ENCODE peak calls at places on chromosome X, in eight cellular contexts. L is GM20000; Q is transverse colon; M is HS-5; C is left kidney; X is B cell; A is activated CD8-positive, alpha-beta T cell treated with anti-CD3 and anti-CD28 coated beads for 36 hours; E is AG08396. B is an unnamed sample.
A peak's percentile ranks its signal among the peaks of the same experiment; 100 is the strongest.

GRCh38 chrX:97907791-97908190 is 1024.1 kb downstream of the RPA4 start:
- DNase-seq in X (no peak), C (no peak), M (no peak), Q (no peak), A (no peak), L (no peak), E (no peak), B (no peak)

GRCh38 chrX:116239944-116240391 is 69.4 kb downstream of the AGTR2 start:
- DNase-seq in X (no peak), E (no peak), C (no peak), L (no peak), A (no peak), Q (no peak), M (no peak), B (no peak)

GRCh38 chrX:275476-275966 is 5.7 kb upstream of the PLCXD1 start:
- DNase-seq in M (no peak), X (no peak), Q (no peak), C (no peak), E (no peak), L (no peak), A (no peak), B (no peak)

GRCh38 chrX:75623535-75623934 is 100.7 kb upstream of the ZDHHC15 start:
- DNase-seq in A (peak; percentile 3), M (no peak), C (peak; percentile 4), E (no peak), L (no peak), Q (no peak), X (no peak), B (no peak)

GRCh38 chrX:31092476-31092875 is 20.6 kb upstream of the FTHL17 start:
- DNase-seq in M (no peak), X (no peak), A (no peak), Q (no peak), C (no peak), E (no peak), L (no peak), B (no peak)

GRCh38 chrX:22338740-22339139 is 66.0 kb downstream of the CBLL2 start:
- DNase-seq in C (no peak), E (no peak), L (no peak), Q (no peak), X (no peak), A (no peak), M (no peak), B (no peak)

GRCh38 chrX:499870-500364 is 113.2 kb upstream of the PPP2R3B start:
- DNase-seq in A (no peak), Q (no peak), C (no peak), E (no peak), L (no peak), X (no peak), M (no peak), B (no peak)

GRCh38 chrX:30653415-30654131 is at the start of gene GK:
- DNase-seq in A (peak; percentile 28), C (peak; percentile 19), M (no peak), Q (peak; percentile 19), E (peak; percentile 11), L (peak; percentile 12), X (peak; percentile 21), B (no peak)

GRCh38 chrX:131792356-131792749 is 230.7 kb upstream of the STK26 start:
- DNase-seq in A (no peak), M (no peak), Q (peak; percentile 94), L (no peak), C (no peak), X (peak; percentile 49), E (peak; percentile 65), B (no peak)

GRCh38 chrX:134423606-134424005 is 36.4 kb upstream of the HPRT1 start:
- DNase-seq in X (no peak), Q (no peak), L (no peak), M (peak; percentile 2), E (peak; percentile 7), A (no peak), C (peak; percentile 35), B (no peak)

GRCh38 chrX:107552976-107553375 is 75.3 kb upstream of the PRPS1 start:
- DNase-seq in M (no peak), C (no peak), L (no peak), E (no peak), Q (no peak), A (no peak), X (no peak), B (no peak)

GRCh38 chrX:31331045-31331444 is 259.2 kb upstream of the FTHL17 start:
- DNase-seq in M (no peak), A (no peak), L (no peak), X (no peak), E (no peak), Q (no peak), C (no peak), B (no peak)

GRCh38 chrX:48835524-48836329 is at the start of gene PCSK1N:
- DNase-seq in C (peak; percentile 96), E (no peak), X (no peak), M (no peak), Q (no peak), L (peak; percentile 9), A (peak; percentile 36), B (no peak)

GRCh38 chrX:129193357-129193756 is 329.9 kb downstream of the SMARCA1 start:
- DNase-seq in C (peak; percentile 1), Q (peak; percentile 33), M (no peak), E (no peak), A (no peak), L (no peak), X (no peak), B (no peak)

GRCh38 chrX:48800574-48801280 is 1.1 kb upstream of the HDAC6 start:
- DNase-seq in M (no peak), X (no peak), L (no peak), E (no peak), A (no peak), Q (no peak), C (peak; percentile 17), B (no peak)

GRCh38 chrX:29071525-29071924 is 484.3 kb downstream of the IL1RAPL1 start:
- DNase-seq in Q (no peak), A (no peak), M (peak; percentile 37), E (peak; percentile 3), C (no peak), X (no peak), L (no peak), B (peak; percentile 12)

GRCh38 chrX:48958635-48959094 is 1.3 kb upstream of the OTUD5 start:
- DNase-seq in X (no peak), L (no peak), Q (peak; percentile 47), E (peak; percentile 30), M (peak; percentile 5), A (peak; percentile 22), C (no peak), B (peak; percentile 28)

GRCh38 chrX:39755152-39756032 is 342.4 kb downstream of the BCOR start:
- DNase-seq in M (peak; percentile 60), A (no peak), Q (peak; percentile 83), X (no peak), L (no peak), E (peak; percentile 80), C (peak; percentile 92), B (peak; percentile 67)

B was measured in GM04503.